ENCODE peak calls at places on chromosomes 4 and X, in seven cellular contexts. K is tibial artery; D is HCT116; P is MM.1S; J is CD8-positive, alpha-beta T cell; A is CD8-positive, alpha-beta memory T cell; C is neural progenitor cell. Z is an unnamed sample. For H3K27me3, the result is how much of the 10 kb centered on the place peaks cover.

GRCh38 chr4:7876096-7876993 is 63.3 kb downstream of the AFAP1 start:
- DNase-seq in K (no peak), D (no peak), P (no peak), J (no peak), A (peak), C (peak), Z (peak)

GRCh38 chr4:89781321-89781720 is 55.6 kb downstream of the SNCA start:
- DNase-seq in K (no peak), D (no peak), P (no peak), J (no peak), A (no peak), C (no peak), Z (no peak)

GRCh38 chr4:48127231-48127881 is 6.7 kb downstream of the TXK start:
- DNase-seq in K (no peak), D (no peak), P (no peak), J (no peak), A (no peak), C (peak), Z (no peak)

GRCh38 chr4:23005691-23006090 is 313.0 kb downstream of the GBA3 start:
- DNase-seq in K (no peak), D (no peak), P (no peak), J (no peak), A (no peak), C (no peak), Z (no peak)

GRCh38 chr4:6198768-6199343 is 1.5 kb downstream of the JAKMIP1 start:
- DNase-seq in K (peak), D (no peak), P (no peak), J (peak), A (peak), C (peak), Z (no peak)

GRCh38 chr4:188780028-188780427 is 640.8 kb downstream of the TRIML1 start:
- DNase-seq in K (no peak), D (no peak), P (no peak), J (no peak), A (no peak), C (no peak), Z (no peak)

GRCh38 chr4:120132935-120133334 is 66.3 kb upstream of the MAD2L1 start:
- DNase-seq in K (no peak), D (no peak), P (no peak), J (no peak), A (no peak), C (no peak), Z (no peak)

GRCh38 chr4:24330198-24330972 is 254.0 kb downstream of the DHX15 start:
- DNase-seq in K (no peak), D (no peak), P (no peak), J (no peak), A (no peak), C (no peak), Z (no peak)

DNA sequence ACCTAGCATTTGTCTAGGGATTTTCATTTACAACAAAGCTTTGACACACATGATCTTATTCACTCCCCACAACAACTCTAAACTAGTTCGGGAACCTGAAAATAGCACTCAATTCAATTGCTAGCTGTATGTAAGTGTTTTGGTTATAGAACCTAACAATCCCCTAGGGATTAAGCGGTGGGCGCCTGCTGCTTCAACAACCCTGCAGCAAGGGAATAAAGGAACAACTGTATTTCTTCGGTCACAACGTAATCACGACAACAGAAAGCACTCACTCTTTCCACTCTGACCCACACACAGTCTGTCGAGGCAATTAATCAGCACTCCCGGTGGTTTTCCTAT is 674 bp upstream of the DIAPH2 start:
- DNase-seq in K (no peak), D (no peak), P (no peak), J (no peak), A (no peak), C (peak), Z (no peak)
- H3K4me3 ChIP-seq in K (peak), D (peak), P (peak), J (peak), A (peak), C (peak), Z (no peak)

DNA sequence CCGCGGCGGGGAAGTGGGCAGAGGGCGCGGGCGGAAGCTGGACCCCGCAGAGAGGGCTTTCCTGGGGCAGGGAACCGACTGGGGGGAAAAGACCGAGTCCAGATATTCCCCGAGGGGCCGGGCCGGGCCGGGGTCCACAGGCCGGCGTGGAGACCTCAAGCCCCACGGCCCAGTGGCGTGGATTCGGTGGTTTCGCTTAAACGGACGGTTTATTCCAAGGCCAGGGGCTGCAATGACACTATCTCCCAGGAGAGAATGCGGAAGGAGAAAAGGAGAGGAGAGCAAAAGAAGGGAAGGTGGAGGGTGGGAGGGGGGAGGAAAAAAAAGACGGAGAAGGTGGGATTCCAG is 10.8 kb downstream of the ARX start:
- DNase-seq in K (no peak), D (no peak), P (no peak), J (no peak), A (no peak), C (no peak), Z (no peak)
- H3K27me3 ChIP-seq in K (under half), D (under half), P (under half), J (under half), A (under half), C (half or more), Z (under half)

DNA sequence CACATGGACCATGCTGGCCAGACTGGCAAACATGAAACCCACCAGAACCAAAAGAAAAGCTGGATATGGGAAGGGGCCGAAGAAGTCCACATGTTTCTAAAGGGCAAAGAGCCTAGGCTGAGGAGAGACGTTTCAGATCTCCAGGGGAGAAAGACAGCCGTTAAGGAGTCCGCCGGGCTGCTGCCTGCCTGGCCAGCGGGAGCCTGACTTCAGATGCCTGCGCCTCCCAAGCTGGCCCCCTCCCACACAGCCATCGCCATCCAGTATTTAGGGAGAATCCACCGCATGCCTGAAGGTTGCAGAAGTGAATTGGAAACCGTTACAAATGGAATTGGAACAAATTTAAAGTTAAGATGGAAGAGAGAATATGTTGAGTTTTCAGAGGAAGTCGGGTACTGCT is 2.9 kb downstream of the TBL1X start:
- DNase-seq in K (no peak), D (no peak), P (no peak), J (no peak), A (no peak), C (peak), Z (no peak)
- H3K4me3 ChIP-seq in K (peak), D (no peak), P (no peak), J (no peak), A (no peak), C (peak), Z (no peak)

DNA sequence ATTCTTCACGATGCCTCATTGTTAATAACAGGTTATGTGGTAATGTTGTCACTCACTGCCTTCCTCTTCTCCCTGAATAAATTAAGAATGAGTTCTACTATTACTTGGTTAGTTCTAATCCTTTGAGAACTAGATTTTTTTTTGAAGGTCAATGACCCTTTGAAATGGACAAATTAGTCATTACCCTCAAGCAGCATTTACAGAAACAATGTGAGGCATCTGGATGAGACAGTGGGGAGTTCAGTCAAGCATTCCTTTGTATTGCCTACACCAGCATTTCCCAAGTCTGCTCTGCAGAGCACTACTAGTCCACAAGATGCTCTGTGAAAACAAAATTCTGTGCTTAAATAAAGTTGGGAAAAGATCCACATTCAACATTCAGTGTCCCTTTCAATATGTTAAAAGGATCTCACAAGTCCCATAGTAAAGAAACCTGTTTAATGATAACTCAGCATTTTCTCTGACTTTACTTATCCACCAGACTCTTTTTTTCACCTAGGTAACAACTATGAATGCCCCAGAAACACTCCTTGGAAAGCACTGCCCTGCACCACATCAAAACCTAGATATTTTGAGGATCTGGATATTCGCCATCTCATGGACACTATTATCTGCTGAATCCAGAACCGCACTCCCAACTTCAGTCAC is 60.6 kb downstream of the CHRDL1 start:
- DNase-seq in K (no peak), D (no peak), P (no peak), J (no peak), A (no peak), C (peak), Z (no peak)
- H3K27me3 ChIP-seq in K (under half), D (under half), P (under half), J (under half), A (under half), C (under half), Z (under half)

GRCh38 chr4:133152801-133153526 is 3.9 kb downstream of the PCDH10 start:
- DNase-seq in K (no peak), D (no peak), P (no peak), J (no peak), A (no peak), C (peak), Z (no peak)

GRCh38 chr4:133150643-133151300 is 1.7 kb downstream of the PCDH10 start:
- DNase-seq in K (no peak), D (no peak), P (no peak), J (no peak), A (no peak), C (peak), Z (no peak)

GRCh38 chr4:133151301-133151680 is 2.2 kb downstream of the PCDH10 start:
- DNase-seq in K (no peak), D (no peak), P (no peak), J (no peak), A (no peak), C (peak), Z (no peak)

GRCh38 chr4:133151681-133152329 is 2.7 kb downstream of the PCDH10 start:
- DNase-seq in K (no peak), D (no peak), P (no peak), J (no peak), A (no peak), C (peak), Z (no peak)

GRCh38 chr4:133152330-133152791 is 3.3 kb downstream of the PCDH10 start:
- DNase-seq in K (no peak), D (no peak), P (no peak), J (no peak), A (no peak), C (peak), Z (no peak)
- H3K4me3 ChIP-seq in K (peak), D (no peak), P (no peak), J (no peak), A (no peak), C (peak), Z (no peak)

DNA sequence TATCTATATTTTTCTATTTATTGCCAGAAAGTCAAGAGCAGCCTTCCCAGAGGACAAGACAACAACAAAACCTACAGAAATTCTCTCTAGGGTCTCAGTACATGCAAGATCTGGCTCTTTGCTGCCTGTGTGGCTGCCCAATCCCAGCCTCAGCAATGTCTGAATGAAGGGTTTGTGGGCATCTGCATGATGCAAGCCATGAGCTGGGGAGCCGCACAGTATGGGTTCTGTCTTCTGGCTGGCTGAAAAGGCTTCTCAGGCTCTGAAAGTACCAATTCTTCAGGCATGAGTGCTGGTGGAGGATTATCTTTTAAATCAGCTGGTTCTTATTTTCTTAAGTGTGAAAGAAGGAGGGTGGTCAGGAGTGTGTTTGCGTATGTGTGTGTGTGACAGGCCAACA is 104.6 kb downstream of the PDGFRA start:
- DNase-seq in K (no peak), D (no peak), P (no peak), J (no peak), A (no peak), C (peak), Z (no peak)
- H3K27me3 ChIP-seq in K (under half), D (under half), P (under half), J (under half), A (under half), C (under half), Z (under half)

GRCh38 chr4:151322565-151322964 is 2.8 kb downstream of the SH3D19 start:
- DNase-seq in K (no peak), D (no peak), P (no peak), J (no peak), A (no peak), C (no peak), Z (no peak)
- H3K4me3 ChIP-seq in K (peak), D (no peak), P (no peak), J (no peak), A (no peak), C (peak), Z (no peak)

DNA sequence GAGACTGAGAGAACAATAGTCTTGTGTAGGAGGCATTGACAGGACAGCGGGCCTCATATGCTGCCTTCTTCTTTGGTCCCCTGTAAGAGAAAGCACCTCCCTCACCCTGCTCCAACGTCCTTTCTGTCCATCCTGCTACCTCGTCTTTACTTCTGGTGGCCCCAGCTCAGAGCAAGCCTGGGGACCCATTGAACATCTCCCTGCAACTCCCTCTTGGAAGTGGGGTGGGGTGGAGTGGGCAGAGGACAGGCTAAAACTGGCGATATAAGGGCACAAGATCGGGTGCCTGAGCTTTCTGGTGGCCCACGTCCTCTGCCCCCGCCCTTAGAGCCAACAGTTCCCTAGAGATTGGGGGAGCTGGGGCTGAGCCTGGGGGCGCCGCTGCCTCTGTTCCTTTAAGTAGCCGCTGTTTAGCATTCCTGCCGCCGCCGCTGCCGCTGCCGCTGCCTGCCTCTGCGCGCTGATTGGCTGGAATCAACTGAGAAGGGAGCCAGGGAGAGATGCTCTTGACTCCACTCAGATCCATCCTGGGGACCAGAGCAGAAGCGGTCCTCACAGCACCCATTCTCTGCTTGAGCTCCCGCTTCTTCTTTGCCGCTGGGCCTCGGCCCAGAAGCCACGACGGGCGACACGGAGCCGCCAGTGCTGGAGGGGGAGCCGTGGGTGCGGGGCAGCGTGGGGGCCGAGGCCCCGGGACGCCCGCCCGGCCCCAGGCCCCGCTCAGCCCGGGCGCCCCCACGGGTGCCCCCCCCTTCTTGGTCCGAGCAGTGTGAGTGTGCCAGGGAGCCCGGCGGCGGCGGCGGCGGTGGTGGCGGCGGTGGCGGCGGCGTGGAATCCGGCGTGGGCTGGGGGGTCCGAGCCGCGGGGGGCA is at the start of gene DLG3:
- DNase-seq in K (no peak), D (no peak), P (no peak), J (peak), A (no peak), C (peak), Z (no peak)
- H3K27me3 ChIP-seq in K (under half), D (under half), P (under half), J (under half), A (under half), C (under half), Z (under half)

DNA sequence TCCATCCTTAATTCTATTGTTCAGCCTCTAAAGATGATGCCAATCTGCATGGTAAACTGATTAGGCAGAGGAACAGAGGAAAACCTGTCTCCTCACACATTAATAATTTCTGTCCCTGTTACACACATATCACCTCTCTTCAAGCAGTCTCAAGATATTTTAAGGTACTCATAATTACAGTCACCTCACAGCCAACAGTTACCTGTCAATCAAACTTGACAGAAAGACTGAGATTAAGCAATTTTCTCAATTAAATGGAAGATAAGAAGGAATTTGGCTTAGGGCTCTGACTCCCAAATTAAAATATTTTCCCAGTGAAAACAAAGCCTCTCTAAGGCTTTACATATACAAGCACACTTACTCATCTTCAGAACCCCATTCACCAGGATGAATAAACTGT is 85.2 kb downstream of the MAPK10 start:
- DNase-seq in K (no peak), D (no peak), P (no peak), J (no peak), A (no peak), C (no peak), Z (no peak)
- H3K4me3 ChIP-seq in K (no peak), D (no peak), P (no peak), J (no peak), A (no peak), C (no peak), Z (no peak)

DNA sequence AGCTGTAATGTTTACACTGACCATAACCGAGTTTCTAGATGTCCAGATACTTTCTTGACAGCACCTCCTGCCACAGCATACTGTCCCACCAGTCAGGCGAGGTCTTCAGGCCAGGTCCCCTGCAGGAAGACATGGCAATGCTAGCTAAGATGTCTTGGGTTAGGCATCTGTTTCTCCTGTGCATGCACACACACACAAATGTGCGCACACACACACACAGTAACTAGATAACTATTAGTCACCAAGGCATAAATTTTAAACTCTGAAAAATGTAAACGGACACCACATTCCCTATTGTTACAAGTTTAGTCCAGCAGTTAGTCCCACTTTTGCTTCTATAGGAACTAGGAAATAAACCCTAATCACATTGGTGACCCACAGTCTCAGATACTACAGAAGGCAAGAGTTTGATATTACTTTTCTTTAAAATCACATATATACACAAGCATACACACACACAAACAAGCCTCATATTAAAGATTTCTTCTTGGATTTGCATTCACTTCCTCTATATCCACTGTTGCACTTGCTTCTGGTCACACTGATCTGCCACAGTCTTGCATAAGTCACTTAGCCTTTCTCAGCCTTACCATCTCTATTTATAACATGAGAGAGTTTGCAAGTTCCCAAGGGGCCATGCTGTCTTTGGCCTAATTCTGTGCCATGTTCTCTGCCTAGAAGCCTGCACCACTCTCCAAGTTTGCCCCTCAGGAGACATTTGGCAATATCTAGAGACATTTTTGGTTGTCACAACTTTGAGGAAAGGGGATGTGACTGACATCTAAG is 32.2 kb downstream of the IL21 start:
- DNase-seq in K (no peak), D (no peak), P (no peak), J (no peak), A (no peak), C (no peak), Z (no peak)
- H3K27me3 ChIP-seq in K (under half), D (under half), P (under half), J (under half), A (under half), C (under half), Z (under half)